ENCODE peak calls at places on chromosomes 3 and 15, in nine cellular contexts. One of them, this sample, is unnamed.

GRCh38 chr15:60720493-60721231 is 241.7 kb upstream of the ICE2 start:
- DNase-seq in astrocyte: no peak
- DNase-seq in lower lobe of right lung: no peak
- DNase-seq in uterus: no peak
- DNase-seq in mesothelial cell of epicardium: no peak
- DNase-seq in WERI-Rb-1: no peak
- DNase-seq in GM12865: peak; percentile 83
- DNase-seq in BE2C: no peak
- DNase-seq in heart right ventricle: no peak
- DNase-seq in this sample: no peak

GRCh38 chr3:43870110-43870509 is 179.4 kb downstream of the ABHD5 start:
- DNase-seq in mesothelial cell of epicardium: no peak
- DNase-seq in lower lobe of right lung: no peak
- DNase-seq in BE2C: no peak
- DNase-seq in WERI-Rb-1: no peak
- DNase-seq in uterus: no peak
- DNase-seq in heart right ventricle: no peak
- DNase-seq in astrocyte: peak; percentile 65
- DNase-seq in GM12865: no peak
- DNase-seq in this sample: no peak

GRCh38 chr15:40845511-40846284 is 1.9 kb downstream of the SPINT1 start:
- DNase-seq in heart right ventricle: no peak
- DNase-seq in uterus: no peak
- DNase-seq in astrocyte: no peak
- DNase-seq in GM12865: no peak
- DNase-seq in BE2C: no peak
- DNase-seq in mesothelial cell of epicardium: no peak
- DNase-seq in WERI-Rb-1: no peak
- DNase-seq in lower lobe of right lung: peak; percentile 80
- DNase-seq in this sample: no peak

GRCh38 chr3:100982710-100983109 is 10.5 kb downstream of the ABI3BP start:
- DNase-seq in astrocyte: peak; percentile 49
- DNase-seq in mesothelial cell of epicardium: no peak
- DNase-seq in uterus: peak; percentile 79
- DNase-seq in lower lobe of right lung: peak; percentile 46
- DNase-seq in GM12865: no peak
- DNase-seq in heart right ventricle: peak; percentile 45
- DNase-seq in WERI-Rb-1: no peak
- DNase-seq in BE2C: no peak
- DNase-seq in this sample: no peak

GRCh38 chr15:64894395-64895056 is 17.2 kb upstream of the ANKDD1A start:
- DNase-seq in astrocyte: no peak
- DNase-seq in mesothelial cell of epicardium: no peak
- DNase-seq in lower lobe of right lung: peak; percentile 57
- DNase-seq in heart right ventricle: no peak
- DNase-seq in uterus: no peak
- DNase-seq in GM12865: peak; percentile 95
- DNase-seq in WERI-Rb-1: no peak
- DNase-seq in BE2C: no peak
- DNase-seq in this sample: no peak

GRCh38 chr3:5016218-5017161 is 37.3 kb downstream of the BHLHE40 start:
- DNase-seq in WERI-Rb-1: peak; percentile 38
- DNase-seq in heart right ventricle: peak; percentile 65
- DNase-seq in mesothelial cell of epicardium: no peak
- DNase-seq in uterus: no peak
- DNase-seq in astrocyte: peak; percentile 79
- DNase-seq in GM12865: peak; percentile 59
- DNase-seq in BE2C: no peak
- DNase-seq in lower lobe of right lung: peak; percentile 60
- DNase-seq in this sample: no peak

GRCh38 chr15:40958146-40958545 is 4.9 kb downstream of the CHAC1 start:
- DNase-seq in BE2C: no peak
- DNase-seq in WERI-Rb-1: no peak
- DNase-seq in uterus: no peak
- DNase-seq in heart right ventricle: no peak
- DNase-seq in astrocyte: no peak
- DNase-seq in lower lobe of right lung: no peak
- DNase-seq in GM12865: no peak
- DNase-seq in mesothelial cell of epicardium: no peak
- DNase-seq in this sample: no peak

GRCh38 chr15:42111924-42112323 is 17.6 kb upstream of the PLA2G4D start:
- DNase-seq in uterus: no peak
- DNase-seq in heart right ventricle: no peak
- DNase-seq in mesothelial cell of epicardium: no peak
- DNase-seq in lower lobe of right lung: no peak
- DNase-seq in BE2C: no peak
- DNase-seq in astrocyte: no peak
- DNase-seq in WERI-Rb-1: no peak
- DNase-seq in GM12865: no peak
- DNase-seq in this sample: no peak

GRCh38 chr15:25022233-25022632 is 67.4 kb downstream of the SNRPN start:
- DNase-seq in uterus: no peak
- DNase-seq in GM12865: no peak
- DNase-seq in lower lobe of right lung: no peak
- DNase-seq in mesothelial cell of epicardium: no peak
- DNase-seq in astrocyte: peak; percentile 69
- DNase-seq in WERI-Rb-1: no peak
- DNase-seq in BE2C: no peak
- DNase-seq in heart right ventricle: no peak
- DNase-seq in this sample: no peak

GRCh38 chr3:4835616-4836043 is 143.6 kb upstream of the BHLHE40 start:
- DNase-seq in BE2C: no peak
- DNase-seq in heart right ventricle: no peak
- DNase-seq in astrocyte: peak; percentile 42
- DNase-seq in lower lobe of right lung: no peak
- DNase-seq in WERI-Rb-1: no peak
- DNase-seq in uterus: no peak
- DNase-seq in mesothelial cell of epicardium: no peak
- DNase-seq in GM12865: no peak
- DNase-seq in this sample: no peak

GRCh38 chr3:13884851-13885703 is 5.2 kb upstream of the WNT7A start:
- DNase-seq in astrocyte: no peak
- DNase-seq in BE2C: peak; percentile 37
- DNase-seq in GM12865: peak; percentile 55
- DNase-seq in heart right ventricle: no peak
- DNase-seq in uterus: no peak
- DNase-seq in WERI-Rb-1: peak; percentile 59
- DNase-seq in lower lobe of right lung: no peak
- DNase-seq in mesothelial cell of epicardium: no peak
- DNase-seq in this sample: no peak

GRCh38 chr3:143529018-143529478 is 319.2 kb downstream of the SLC9A9 start:
- DNase-seq in GM12865: peak; percentile 58
- DNase-seq in astrocyte: no peak
- DNase-seq in heart right ventricle: no peak
- DNase-seq in lower lobe of right lung: no peak
- DNase-seq in uterus: no peak
- DNase-seq in WERI-Rb-1: no peak
- DNase-seq in mesothelial cell of epicardium: no peak
- DNase-seq in BE2C: no peak
- DNase-seq in this sample: no peak

GRCh38 chr15:88144921-88145320 is 111.6 kb downstream of the NTRK3 start:
- DNase-seq in mesothelial cell of epicardium: no peak
- DNase-seq in astrocyte: peak; percentile 18
- DNase-seq in uterus: no peak
- DNase-seq in GM12865: no peak
- DNase-seq in lower lobe of right lung: no peak
- DNase-seq in WERI-Rb-1: no peak
- DNase-seq in BE2C: no peak
- DNase-seq in heart right ventricle: no peak
- DNase-seq in this sample: no peak

GRCh38 chr15:91948001-91948608 is 94.6 kb downstream of the SLCO3A1 start:
- DNase-seq in heart right ventricle: peak; percentile 56
- DNase-seq in lower lobe of right lung: no peak
- DNase-seq in WERI-Rb-1: no peak
- DNase-seq in astrocyte: peak; percentile 70
- DNase-seq in GM12865: no peak
- DNase-seq in BE2C: peak; percentile 21
- DNase-seq in mesothelial cell of epicardium: no peak
- DNase-seq in uterus: no peak
- DNase-seq in this sample: no peak

GRCh38 chr3:134807189-134807588 is 12.1 kb downstream of the EPHB1 start:
- DNase-seq in WERI-Rb-1: no peak
- DNase-seq in GM12865: no peak
- DNase-seq in mesothelial cell of epicardium: no peak
- DNase-seq in heart right ventricle: no peak
- DNase-seq in astrocyte: no peak
- DNase-seq in uterus: no peak
- DNase-seq in BE2C: no peak
- DNase-seq in lower lobe of right lung: no peak
- DNase-seq in this sample: no peak

GRCh38 chr3:179716811-179717210 is 64.0 kb downstream of the USP13 start:
- DNase-seq in WERI-Rb-1: no peak
- DNase-seq in BE2C: no peak
- DNase-seq in mesothelial cell of epicardium: no peak
- DNase-seq in GM12865: peak; percentile 6
- DNase-seq in lower lobe of right lung: no peak
- DNase-seq in heart right ventricle: no peak
- DNase-seq in uterus: no peak
- DNase-seq in astrocyte: peak; percentile 98
- DNase-seq in this sample: no peak

DNA sequence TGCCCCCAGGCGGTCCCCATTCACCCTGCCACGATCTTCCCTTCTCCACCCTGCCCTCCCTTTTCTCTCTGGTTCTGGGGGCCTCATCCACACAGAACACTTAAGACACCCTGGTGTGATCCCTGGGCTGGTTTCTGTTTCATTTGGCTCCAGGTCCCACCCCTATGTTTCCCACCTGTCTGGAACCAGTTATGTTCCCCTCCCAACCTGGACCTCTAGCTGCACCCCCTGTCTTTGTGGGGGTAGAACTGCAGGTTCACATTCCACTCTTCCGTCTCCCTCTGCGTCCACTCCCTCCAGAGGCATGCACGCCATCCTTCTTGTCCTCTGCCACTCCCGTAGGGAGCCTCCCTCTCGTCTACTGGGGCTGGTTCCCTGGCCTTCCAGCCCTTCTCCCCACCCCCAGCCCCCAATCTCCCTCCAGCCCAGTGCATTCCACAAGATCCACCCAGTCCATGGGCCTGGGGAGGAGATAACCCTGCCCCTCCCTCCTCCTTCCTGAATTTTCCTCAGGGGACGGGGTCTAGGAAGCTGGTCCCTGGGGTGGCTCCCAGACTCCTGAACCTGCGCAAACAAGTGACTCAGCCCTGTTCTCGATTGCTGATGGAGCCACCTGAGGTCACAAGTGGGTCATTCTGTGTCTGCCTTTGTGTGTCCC is 73.8 kb downstream of the ABTB1 start:
- DNase-seq in GM12865: no peak
- DNase-seq in uterus: no peak
- DNase-seq in lower lobe of right lung: no peak
- DNase-seq in mesothelial cell of epicardium: no peak
- DNase-seq in BE2C: no peak
- DNase-seq in astrocyte: no peak
- DNase-seq in WERI-Rb-1: no peak
- DNase-seq in heart right ventricle: peak; percentile 61
- DNase-seq in this sample: no peak
- TF ChIP-seq CTCF in GM12865: no peak
- TF ChIP-seq CTCF in uterus: no peak
- TF ChIP-seq CTCF in lower lobe of right lung: peak; percentile 25
- TF ChIP-seq CTCF in mesothelial cell of epicardium: peak; percentile 9
- TF ChIP-seq CTCF in BE2C: no peak
- TF ChIP-seq CTCF in astrocyte: no peak
- TF ChIP-seq CTCF in WERI-Rb-1: peak; percentile 36
- TF ChIP-seq CTCF in heart right ventricle: peak; percentile 16
- TF ChIP-seq CTCF in this sample: no peak

DNA sequence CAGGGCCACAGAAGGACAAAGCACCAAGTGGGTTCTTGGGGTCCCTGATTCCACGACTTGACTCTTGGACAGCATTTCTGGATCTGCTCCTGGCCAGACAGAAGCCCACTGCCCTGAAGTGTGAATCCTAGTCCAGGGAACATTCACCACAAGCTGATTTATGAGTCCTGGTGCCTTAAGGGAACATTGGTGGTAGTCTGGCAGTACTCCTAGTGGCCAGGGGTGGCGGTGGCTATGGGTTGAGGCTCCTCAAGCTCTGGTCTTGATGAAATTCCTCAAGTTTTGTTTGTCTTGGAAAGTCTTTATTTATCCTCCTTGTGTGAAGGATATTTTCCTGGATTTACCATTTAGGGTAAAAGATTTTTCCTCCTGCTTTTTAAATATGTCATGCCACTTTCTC is 307.5 kb downstream of the PYDC2 start:
- DNase-seq in WERI-Rb-1: no peak
- DNase-seq in BE2C: no peak
- DNase-seq in lower lobe of right lung: no peak
- DNase-seq in astrocyte: no peak
- DNase-seq in uterus: no peak
- DNase-seq in heart right ventricle: no peak
- DNase-seq in mesothelial cell of epicardium: no peak
- DNase-seq in GM12865: peak; percentile 3
- DNase-seq in this sample: no peak
- TF ChIP-seq CTCF in WERI-Rb-1: no peak
- TF ChIP-seq CTCF in BE2C: no peak
- TF ChIP-seq CTCF in lower lobe of right lung: no peak
- TF ChIP-seq CTCF in astrocyte: no peak
- TF ChIP-seq CTCF in uterus: no peak
- TF ChIP-seq CTCF in heart right ventricle: no peak
- TF ChIP-seq CTCF in mesothelial cell of epicardium: no peak
- TF ChIP-seq CTCF in GM12865: peak; percentile 24
- TF ChIP-seq CTCF in this sample: no peak

DNA sequence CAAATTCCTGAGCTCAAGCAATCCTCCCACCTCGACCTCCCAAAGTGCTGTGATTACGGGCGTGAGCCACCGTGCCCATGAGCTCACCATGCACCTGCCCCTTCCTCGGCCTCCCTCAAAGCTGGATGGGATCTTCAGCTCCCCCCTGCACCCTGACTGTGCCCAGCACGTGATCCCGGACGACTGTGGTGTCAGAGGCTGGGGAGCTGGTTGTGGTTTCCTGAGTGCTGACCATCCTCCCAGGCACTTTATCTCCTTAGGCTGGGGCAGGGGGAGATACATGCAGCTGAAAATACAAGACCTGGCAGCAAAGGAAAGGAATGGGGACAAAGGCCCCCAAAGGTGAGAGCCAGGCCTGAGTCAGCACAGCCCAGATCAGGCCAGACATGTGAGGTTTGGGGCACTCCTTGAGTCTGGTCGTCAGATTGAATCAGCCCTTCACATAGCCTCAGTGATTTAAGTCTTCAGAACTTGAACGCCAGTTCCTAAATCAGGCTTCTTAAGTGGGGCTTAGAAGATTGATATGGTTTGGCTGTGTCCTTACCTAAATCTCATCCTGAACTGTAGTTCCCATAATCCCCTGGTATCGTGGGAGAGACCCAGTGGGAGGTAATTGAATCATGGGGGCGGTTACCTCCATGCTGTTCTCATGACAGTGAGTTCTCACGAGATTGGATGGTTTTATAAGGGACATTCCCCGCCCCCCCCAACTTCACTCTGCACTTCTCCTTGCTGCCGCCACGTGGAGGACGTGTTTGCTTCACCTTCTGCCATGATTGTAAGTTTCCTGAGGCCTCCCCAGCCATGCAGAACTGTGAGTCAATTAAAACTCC is 35.8 kb downstream of the PRKCD start:
- DNase-seq in mesothelial cell of epicardium: no peak
- DNase-seq in lower lobe of right lung: peak; percentile 67
- DNase-seq in GM12865: peak; percentile 96
- DNase-seq in heart right ventricle: no peak
- DNase-seq in WERI-Rb-1: peak; percentile 93
- DNase-seq in BE2C: peak; percentile 49
- DNase-seq in uterus: no peak
- DNase-seq in astrocyte: peak; percentile 39
- DNase-seq in this sample: no peak
- TF ChIP-seq CTCF in mesothelial cell of epicardium: no peak
- TF ChIP-seq CTCF in lower lobe of right lung: peak; percentile 7
- TF ChIP-seq CTCF in GM12865: peak; percentile 42
- TF ChIP-seq CTCF in heart right ventricle: no peak
- TF ChIP-seq CTCF in WERI-Rb-1: peak; percentile 30
- TF ChIP-seq CTCF in BE2C: no peak
- TF ChIP-seq CTCF in uterus: no peak
- TF ChIP-seq CTCF in astrocyte: no peak
- TF ChIP-seq CTCF in this sample: no peak

GRCh38 chr3:195188530-195188917 is 82.4 kb downstream of the XXYLT1 start:
- DNase-seq in mesothelial cell of epicardium: no peak
- DNase-seq in heart right ventricle: no peak
- DNase-seq in lower lobe of right lung: no peak
- DNase-seq in GM12865: no peak
- DNase-seq in astrocyte: no peak
- DNase-seq in BE2C: no peak
- DNase-seq in WERI-Rb-1: no peak
- DNase-seq in uterus: no peak
- DNase-seq in this sample: no peak
- TF ChIP-seq CTCF in mesothelial cell of epicardium: no peak
- TF ChIP-seq CTCF in heart right ventricle: no peak
- TF ChIP-seq CTCF in lower lobe of right lung: no peak
- TF ChIP-seq CTCF in GM12865: no peak
- TF ChIP-seq CTCF in astrocyte: no peak
- TF ChIP-seq CTCF in BE2C: peak; percentile 12
- TF ChIP-seq CTCF in WERI-Rb-1: no peak
- TF ChIP-seq CTCF in uterus: no peak
- TF ChIP-seq CTCF in this sample: peak; percentile 17

This sample was measured in AG09319.